ENCODE peak calls at places on chromosomes 2 and 18, in seven cellular contexts. W is H4; O is HAP-1; C is activated CD4-positive, alpha-beta T cell treated with anti-CD3 and anti-CD28 coated beads, Interleukin-2, amount 10 ng/mL, durations not matched to agents 7 days and 5 days; R is substantia nigra; S is pancreas; Z is NCI-H526 treated with DMSO at 0.1 percent for 48 hours. A is an unnamed sample.

GRCh38 chr2:138615257-138615656 is 113.7 kb downstream of the SPOPL start:
- DNase-seq in S (no peak), O (no peak), W (no peak), R (no peak), C (no peak), Z (no peak), A (no peak)

GRCh38 chr2:86633094-86633740 is 9.6 kb upstream of the RNF103 start:
- DNase-seq in W (no peak), O (no peak), S (peak; percentile 78), C (no peak), R (no peak), Z (no peak), A (no peak)

GRCh38 chr18:22399949-22400348 is 17.8 kb downstream of the CTAGE1 start:
- DNase-seq in O (no peak), C (no peak), W (no peak), S (no peak), Z (no peak), R (no peak), A (no peak)

GRCh38 chr18:24678113-24678512 is 217.7 kb downstream of the HRH4 start:
- DNase-seq in C (no peak), W (no peak), R (no peak), Z (no peak), O (no peak), S (no peak), A (no peak)

GRCh38 chr2:28544915-28545589 is 49.2 kb downstream of the PLB1 start:
- DNase-seq in Z (no peak), R (no peak), C (peak; percentile 39), S (no peak), W (peak; percentile 19), O (no peak), A (no peak)

GRCh38 chr2:179974743-179975142 is 32.4 kb downstream of the CWC22 start:
- DNase-seq in W (no peak), C (no peak), Z (no peak), S (no peak), R (no peak), O (peak; percentile 7), A (no peak)

GRCh38 chr18:37408676-37409305 is 156.8 kb downstream of the CELF4 start:
- DNase-seq in W (no peak), O (no peak), S (no peak), Z (no peak), R (no peak), C (no peak), A (no peak)

GRCh38 chr2:222862068-222862914 is 1.5 kb downstream of the ACSL3 start:
- DNase-seq in Z (peak; percentile 24), W (no peak), R (no peak), C (no peak), O (peak; percentile 49), S (no peak), A (no peak)

GRCh38 chr2:217797170-217797569 is 205.6 kb downstream of the TNS1 start:
- DNase-seq in S (no peak), R (no peak), Z (no peak), O (no peak), C (no peak), W (no peak), A (peak; percentile 38)

GRCh38 chr2:28750316-28751101 is 1.1 kb upstream of the PPP1CB start:
- DNase-seq in S (no peak), Z (no peak), O (no peak), W (peak; percentile 15), C (peak; percentile 46), R (no peak), A (no peak)

GRCh38 chr2:158464426-158465281 is 7.9 kb downstream of the PKP4 start:
- DNase-seq in S (no peak), R (no peak), Z (peak; percentile 33), W (no peak), C (no peak), O (no peak), A (no peak)

GRCh38 chr2:69216535-69217332 is 170.3 kb downstream of the GFPT1 start:
- DNase-seq in R (no peak), O (no peak), S (no peak), C (no peak), Z (no peak), W (peak; percentile 33), A (no peak)

GRCh38 chr18:79754831-79755351 is 42.8 kb upstream of the KCNG2 start:
- DNase-seq in Z (no peak), O (no peak), W (no peak), S (no peak), R (no peak), C (no peak), A (no peak)

GRCh38 chr2:222318026-222318711 is 19.4 kb upstream of the PAX3 start:
- DNase-seq in W (peak; percentile 78), C (no peak), S (peak; percentile 66), R (no peak), Z (peak; percentile 97), O (peak; percentile 75), A (no peak)

GRCh38 chr2:38370664-38371063 is 6.4 kb downstream of the ATL2 start:
- DNase-seq in C (no peak), W (no peak), R (no peak), S (no peak), Z (no peak), O (no peak), A (no peak)

GRCh38 chr2:224934542-224935188 is 107.6 kb downstream of the DOCK10 start:
- DNase-seq in W (no peak), S (no peak), C (no peak), R (no peak), Z (no peak), O (no peak), A (no peak)

GRCh38 chr18:10051877-10052631 is 138.2 kb downstream of the VAPA start:
- DNase-seq in W (peak; percentile 64), O (no peak), Z (no peak), R (no peak), S (no peak), C (no peak), A (no peak)

GRCh38 chr2:145984541-145984940 is 1464.6 kb upstream of the ZEB2 start:
- DNase-seq in C (no peak), O (no peak), Z (no peak), W (peak; percentile 4), R (no peak), S (no peak), A (no peak)

GRCh38 chr2:225487901-225488416 is 88.4 kb downstream of the NYAP2 start:
- DNase-seq in R (no peak), C (no peak), W (peak; percentile 9), S (no peak), O (no peak), Z (no peak), A (no peak)

GRCh38 chr18:28036481-28036880 is 140.4 kb downstream of the CDH2 start:
- DNase-seq in R (no peak), S (no peak), Z (no peak), W (no peak), O (peak; percentile 47), C (no peak), A (no peak)

GRCh38 chr2:37802106-37802791 is 122.8 kb upstream of the RMDN2 start:
- DNase-seq in R (no peak), C (no peak), Z (no peak), W (no peak), O (peak; percentile 33), S (no peak), A (no peak)

GRCh38 chr18:79871026-79871390 is 73.3 kb downstream of the KCNG2 start:
- DNase-seq in Z (no peak), O (no peak), R (no peak), W (no peak), C (no peak), S (peak; percentile 51), A (peak; percentile 32)

GRCh38 chr2:238169021-238169707 is 10.4 kb downstream of the ERFE start:
- DNase-seq in W (peak; percentile 72), R (no peak), O (no peak), Z (no peak), C (no peak), S (no peak), A (no peak)

GRCh38 chr18:57131782-57132181 is 15.1 kb upstream of the BOD1L2 start:
- DNase-seq in O (no peak), S (no peak), R (no peak), C (no peak), W (no peak), Z (no peak), A (peak; percentile 81)

GRCh38 chr2:234884591-234884990 is 67.2 kb upstream of the SH3BP4 start:
- DNase-seq in Z (no peak), R (no peak), O (no peak), C (no peak), W (no peak), S (no peak), A (no peak)

GRCh38 chr2:14023558-14023957 is 609.0 kb upstream of the LRATD1 start:
- DNase-seq in R (no peak), S (no peak), W (no peak), Z (no peak), C (no peak), O (no peak), A (no peak)

GRCh38 chr2:165587335-165587938 is 117.9 kb downstream of the CSRNP3 start:
- DNase-seq in S (no peak), R (no peak), C (no peak), Z (no peak), W (no peak), O (no peak), A (no peak)

GRCh38 chr18:37122877-37123276 is 293.9 kb downstream of the KIAA1328 start:
- DNase-seq in O (no peak), R (no peak), Z (no peak), W (no peak), S (no peak), C (no peak), A (no peak)

GRCh38 chr2:30691948-30692828 is 115.1 kb downstream of the CAPN13 start:
- DNase-seq in R (no peak), O (no peak), Z (no peak), W (no peak), C (no peak), S (no peak), A (peak; percentile 41)

GRCh38 chr2:113200236-113200635 is 26.5 kb downstream of the PSD4 start:
- DNase-seq in W (peak; percentile 27), S (no peak), Z (no peak), C (no peak), R (no peak), O (no peak), A (no peak)

GRCh38 chr2:71833855-71834554 is 313.7 kb downstream of the CYP26B1 start:
- DNase-seq in O (no peak), W (peak; percentile 34), Z (no peak), C (no peak), S (no peak), R (no peak), A (peak; percentile 42)

GRCh38 chr2:6967301-6967700 is 50.1 kb downstream of the RNF144A start:
- DNase-seq in Z (no peak), C (no peak), S (no peak), W (no peak), O (no peak), R (no peak), A (no peak)

A was measured in left lobe of liver.